ENCODE peak calls at places on chromosomes 13 and 19, in four cellular contexts. K, C, O and X are unnamed samples. For H3K4me1, the result is how much of the 10 kb centered on the place peaks cover.

GRCh38 chr19:52190679-52191293 is 934 bp downstream of the PPP2R1A start:
- ATAC-seq in O (peak), K (no peak), C (no peak), X (no peak)

GRCh38 chr19:17985037-17985818 is 18.3 kb downstream of the KCNN1 start:
- ATAC-seq in C (no peak), K (peak), O (no peak), X (no peak)

GRCh38 chr19:12797141-12797587 is 4.4 kb downstream of the PRDX2 start:
- ATAC-seq in K (no peak), O (no peak), C (no peak), X (no peak)

GRCh38 chr13:28641600-28641926 is 17.4 kb upstream of the POMP start:
- ATAC-seq in K (no peak), O (peak), C (peak), X (no peak)

GRCh38 chr19:2561895-2562294 is 86.0 kb downstream of the GADD45B start:
- ATAC-seq in K (no peak), O (peak), C (peak), X (no peak)

GRCh38 chr19:38686530-38686888 is 39.1 kb downstream of the ACTN4 start:
- ATAC-seq in C (peak), K (no peak), O (peak), X (no peak)

GRCh38 chr19:35184884-35185283 is 30.3 kb downstream of the FXYD5 start:
- ATAC-seq in K (no peak), O (no peak), C (no peak), X (no peak)

GRCh38 chr19:17943284-17944221 is 10.7 kb downstream of the CCDC124 start:
- ATAC-seq in K (no peak), C (no peak), O (no peak), X (no peak)

GRCh38 chr19:3145909-3146676 is 10.3 kb downstream of the GNA15 start:
- ATAC-seq in C (no peak), O (peak), K (no peak), X (no peak)

GRCh38 chr13:41401371-41401770 is 56.0 kb upstream of the RGCC start:
- ATAC-seq in O (no peak), K (peak), C (no peak), X (no peak)

GRCh38 chr13:94318418-94318817 is 161.1 kb downstream of the DCT start:
- ATAC-seq in K (no peak), O (no peak), C (no peak), X (no peak)

GRCh38 chr19:29967623-29968022 is 25.6 kb downstream of the URI1 start:
- ATAC-seq in K (no peak), O (peak), C (no peak), X (no peak)

GRCh38 chr13:79194727-79195126 is 211.3 kb downstream of the RBM26 start:
- ATAC-seq in O (peak), C (no peak), K (no peak), X (no peak)

GRCh38 chr19:35868172-35868822 is at the start of gene APLP1:
- ATAC-seq in K (peak), C (peak), O (peak), X (peak)

GRCh38 chr19:16741084-16741483 is 21.4 kb downstream of the NWD1 start:
- ATAC-seq in K (no peak), O (no peak), C (no peak), X (no peak)

GRCh38 chr19:15280915-15281683 is 48.9 kb upstream of the EPHX3 start:
- ATAC-seq in O (no peak), K (no peak), C (peak), X (peak)

GRCh38 chr13:29520671-29521070 is 74.8 kb downstream of the SLC7A1 start:
- ATAC-seq in O (no peak), K (no peak), C (no peak), X (no peak)

GRCh38 chr13:29513002-29513980 is 82.2 kb downstream of the SLC7A1 start:
- ATAC-seq in C (no peak), O (no peak), K (peak), X (no peak)

GRCh38 chr19:17933414-17934129 is 757 bp downstream of the CCDC124 start:
- ATAC-seq in K (no peak), C (peak), O (no peak), X (no peak)

GRCh38 chr19:38735257-38735686 is 9.0 kb downstream of the CAPN12 start:
- ATAC-seq in C (peak), K (peak), O (peak), X (no peak)

GRCh38 chr19:16202320-16203255 is 4.9 kb downstream of the AP1M1 start:
- ATAC-seq in O (peak), C (no peak), K (no peak), X (no peak)

GRCh38 chr19:57813919-57814504 is 701 bp downstream of the ZNF552 start:
- ATAC-seq in K (no peak), C (peak), O (no peak), X (no peak)

GRCh38 chr19:1570836-1571235 is 2.7 kb upstream of the MEX3D start:
- ATAC-seq in K (no peak), O (no peak), C (no peak), X (no peak)

DNA sequence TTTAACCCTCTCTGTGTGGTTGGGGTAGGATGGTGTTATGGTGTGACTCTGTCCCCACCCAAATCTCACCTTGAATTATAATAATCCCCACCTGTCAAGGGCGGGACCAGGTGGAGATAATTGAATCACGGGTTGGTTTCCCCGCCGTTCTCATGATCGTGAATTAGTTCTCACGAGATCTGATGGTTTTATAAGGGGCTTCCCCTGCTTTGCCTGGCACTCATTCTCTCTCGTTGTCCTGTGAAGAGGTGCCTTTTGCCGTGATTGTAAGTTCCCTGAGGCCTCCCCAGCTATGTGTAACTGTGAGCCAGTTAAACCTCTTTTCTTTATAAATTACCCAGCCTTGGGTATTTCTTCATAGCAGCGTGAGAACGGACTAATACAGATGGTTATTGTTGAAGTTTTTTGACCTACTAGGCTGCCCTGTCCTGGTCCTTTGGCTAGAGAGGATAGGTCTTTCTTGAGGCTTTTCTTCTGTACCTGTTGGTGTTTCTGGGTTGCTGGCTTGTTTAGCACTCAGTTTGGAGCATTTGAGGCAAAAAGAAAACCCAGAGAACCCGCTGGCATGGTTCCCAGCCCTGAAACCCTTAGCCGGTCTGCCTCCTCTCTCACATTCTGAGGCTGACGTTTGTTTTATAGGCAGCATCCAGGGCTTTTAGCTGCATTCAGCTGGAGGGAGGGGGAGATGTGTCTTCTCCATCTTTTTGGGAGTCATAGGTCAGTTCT is 69.0 kb downstream of the ARHGEF7 start:
- ATAC-seq in C (no peak), K (no peak), O (peak), X (no peak)
- H3K4me3 ChIP-seq in C (no peak), K (no peak), O (peak), X (no peak)

GRCh38 chr19:19406878-19407639 is 1.6 kb downstream of the GATAD2A start:
- ATAC-seq in K (peak), O (peak), C (peak), X (no peak)

GRCh38 chr19:19405919-19406877 is 723 bp downstream of the GATAD2A start:
- ATAC-seq in C (peak), K (peak), O (peak), X (peak)

GRCh38 chr19:19402656-19403372 is 2.7 kb upstream of the GATAD2A start:
- ATAC-seq in O (no peak), C (no peak), K (no peak), X (no peak)

GRCh38 chr19:19403373-19403901 is 2.0 kb upstream of the GATAD2A start:
- ATAC-seq in K (peak), C (no peak), O (no peak), X (no peak)

DNA sequence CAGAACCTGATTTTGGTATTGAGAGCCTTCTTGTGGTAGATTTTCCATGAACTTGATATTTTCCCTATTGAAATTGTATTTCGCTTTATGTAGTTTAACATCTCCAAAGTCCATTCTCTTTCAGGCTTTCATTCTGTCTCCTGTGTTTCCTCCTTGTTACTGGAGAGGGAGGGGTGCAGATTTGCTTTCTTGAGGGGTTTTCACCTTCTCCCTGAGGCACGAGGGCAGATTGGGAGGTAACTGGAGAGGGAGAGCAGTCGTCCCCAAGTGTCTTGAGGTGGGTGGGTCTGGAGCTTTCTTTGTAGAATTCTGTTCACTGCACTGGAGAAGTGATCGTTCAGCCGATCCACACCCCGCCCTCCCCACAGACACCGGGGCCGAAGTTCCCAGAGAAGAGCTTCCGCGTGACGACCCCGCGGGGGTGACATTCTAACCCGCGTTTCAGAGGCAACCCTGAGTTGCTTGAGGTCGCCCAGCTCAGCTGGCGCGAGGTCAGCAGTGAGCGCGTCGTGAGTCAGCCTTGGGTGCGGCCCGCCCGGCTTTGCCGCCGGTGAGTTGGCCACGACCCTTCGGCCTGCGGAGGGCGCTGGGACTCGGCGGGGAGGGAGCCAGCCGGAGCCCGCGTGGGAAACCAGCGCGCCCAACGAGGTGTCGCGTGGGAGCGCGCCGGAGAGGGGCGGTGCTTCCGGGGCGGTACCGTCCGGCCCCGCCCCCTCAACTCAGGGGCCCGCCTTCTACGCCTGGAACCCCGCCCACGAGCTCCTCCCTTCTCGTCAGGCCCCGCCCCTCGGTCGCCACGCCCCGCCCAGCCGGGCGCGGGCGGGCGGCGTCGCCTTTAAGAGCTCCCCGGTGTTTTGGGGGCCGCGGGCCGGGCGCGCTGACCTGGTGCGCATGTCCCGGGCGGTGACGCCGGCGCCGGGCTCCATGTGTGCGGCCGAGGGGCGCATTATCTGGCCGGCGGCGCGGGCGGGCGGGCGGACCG is at the start of gene GATAD2A:
- ATAC-seq in K (peak), O (peak), C (peak), X (peak)
- H3K4me1 ChIP-seq in K (half or more), O (under half), C (half or more), X (half or more)

DNA sequence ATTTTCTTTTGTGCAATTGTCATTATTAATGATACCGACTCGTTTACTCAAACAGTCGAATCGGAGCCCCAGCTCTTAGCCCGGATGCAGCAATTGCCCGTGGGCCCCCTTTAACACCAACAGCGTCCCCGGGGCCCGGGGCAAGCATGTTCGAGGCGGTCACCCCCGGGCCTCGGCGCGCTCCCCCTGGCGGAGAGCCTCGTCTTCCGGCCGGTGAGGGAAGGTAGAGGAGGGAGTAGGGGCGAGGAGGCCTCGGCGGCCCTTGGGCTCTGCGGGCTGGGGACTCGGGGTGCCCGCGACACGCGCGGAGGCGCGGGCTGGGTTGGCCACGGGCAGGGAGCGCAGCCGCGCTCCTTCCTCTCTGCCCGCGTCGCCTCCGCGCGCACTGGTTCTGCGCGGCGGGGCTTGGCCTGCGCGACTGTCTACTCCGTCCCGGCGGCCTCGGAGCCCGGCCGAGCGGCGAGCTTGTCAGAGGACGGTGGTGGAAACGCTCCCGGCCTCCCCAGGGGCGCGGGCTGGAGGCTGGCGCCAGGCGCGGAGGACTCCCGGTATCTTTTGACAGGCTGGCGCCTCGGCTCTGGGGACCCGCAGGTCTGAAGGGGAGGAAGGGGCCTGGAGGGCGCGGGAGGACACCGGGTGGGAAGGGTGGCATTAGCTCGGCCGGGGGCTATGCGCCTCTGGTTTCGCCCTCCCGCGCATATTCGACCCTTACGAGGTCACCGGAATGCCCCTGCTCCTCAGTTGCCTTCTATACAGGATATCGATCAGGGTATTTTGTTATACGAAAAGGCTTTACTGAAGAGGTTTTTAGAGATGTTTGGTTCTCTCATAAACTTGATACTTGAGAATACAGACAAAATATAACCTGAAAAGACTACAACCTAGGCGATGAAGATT is 1.5 kb downstream of the BIVM start:
- ATAC-seq in C (peak), O (peak), K (peak), X (peak)
- TF ChIP-seq POLR2AphosphoS5 in C (peak), O (peak), K (peak), X (peak)

DNA sequence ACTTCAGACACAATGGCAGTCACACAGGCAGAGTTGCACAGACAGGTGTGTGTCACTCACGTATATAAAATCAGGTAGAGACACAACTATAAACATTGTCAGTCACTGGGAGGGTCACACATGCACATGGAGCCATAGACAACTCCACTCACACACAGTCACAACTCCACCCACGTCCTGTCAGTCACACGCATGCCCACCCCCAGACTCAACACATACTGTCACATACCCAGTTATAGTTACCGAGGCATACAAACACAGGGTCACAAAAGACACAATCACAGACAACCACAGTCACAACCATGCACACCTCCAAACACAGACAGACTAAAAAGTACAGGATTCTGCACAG is 1.5 kb downstream of the NUMBL start:
- ATAC-seq in O (no peak), K (no peak), C (no peak), X (no peak)
- H3K4me3 ChIP-seq in O (no peak), K (peak), C (no peak), X (peak)

GRCh38 chr13:110266431-110266809 is 40.5 kb downstream of the COL4A1 start:
- ATAC-seq in K (no peak), C (no peak), O (no peak), X (no peak)

GRCh38 chr13:110263906-110264305 is 43.1 kb downstream of the COL4A1 start:
- ATAC-seq in O (no peak), K (no peak), C (no peak), X (peak)

GRCh38 chr13:110265341-110265681 is 41.6 kb downstream of the COL4A1 start:
- ATAC-seq in C (no peak), K (no peak), O (no peak), X (no peak)

GRCh38 chr13:110265682-110266430 is 41.1 kb downstream of the COL4A1 start:
- ATAC-seq in C (no peak), O (no peak), K (no peak), X (peak)

GRCh38 chr13:110264685-110265275 is 42.2 kb downstream of the COL4A1 start:
- ATAC-seq in K (no peak), O (no peak), C (no peak), X (no peak)
- H3K4me1 ChIP-seq in K (under half), O (under half), C (under half), X (under half)

DNA sequence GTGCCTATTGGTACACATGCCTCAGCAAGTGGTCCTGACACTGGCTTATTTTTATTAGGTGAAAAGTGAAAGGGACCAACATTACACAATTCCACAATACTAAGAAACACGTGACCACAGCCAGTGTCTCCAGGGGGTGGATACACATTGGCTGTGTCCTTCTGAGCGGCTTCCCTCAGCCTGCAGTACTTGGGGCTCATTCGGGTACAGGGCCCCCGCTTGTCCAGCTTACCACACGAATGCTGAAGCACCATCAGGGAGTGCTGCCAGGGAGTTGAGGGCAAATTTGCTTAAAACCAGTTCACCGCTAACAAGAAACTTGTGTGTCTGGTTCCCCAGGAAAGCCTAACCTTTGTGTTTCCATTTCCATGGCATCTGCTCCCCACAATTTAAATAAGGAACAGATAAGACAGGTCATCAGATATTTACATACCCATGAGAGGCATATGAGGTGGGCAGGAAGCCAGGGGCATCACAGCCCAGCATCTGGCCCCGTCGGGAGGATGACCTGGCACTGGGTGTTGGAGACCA is 23.3 kb downstream of the PBX4 start:
- ATAC-seq in C (no peak), O (no peak), K (no peak), X (peak)
- TF ChIP-seq POLR2AphosphoS5 in C (no peak), O (no peak), K (no peak), X (no peak)

GRCh38 chr19:10975374-10976036 is 14.7 kb downstream of the SMARCA4 start:
- ATAC-seq in C (no peak), O (no peak), K (no peak), X (peak)

GRCh38 chr19:10979950-10980349 is 19.1 kb downstream of the SMARCA4 start:
- ATAC-seq in C (no peak), K (no peak), O (peak), X (peak)

GRCh38 chr19:10977773-10978155 is 16.9 kb downstream of the SMARCA4 start:
- ATAC-seq in O (no peak), C (peak), K (no peak), X (no peak)

GRCh38 chr19:10971107-10971715 is 10.4 kb downstream of the SMARCA4 start:
- ATAC-seq in C (no peak), K (no peak), O (no peak), X (no peak)

GRCh38 chr19:10976200-10976892 is 15.5 kb downstream of the SMARCA4 start:
- ATAC-seq in C (peak), O (no peak), K (no peak), X (peak)
- H3K4me3 ChIP-seq in C (no peak), O (no peak), K (no peak), X (peak)

GRCh38 chr19:33186431-33186830 is 7.7 kb upstream of the LRP3 start:
- ATAC-seq in K (no peak), C (no peak), O (no peak), X (no peak)
- H3K4me1 ChIP-seq in K (under half), C (under half), O (under half), X (under half)

GRCh38 chr13:98509271-98510155 is 67.4 kb downstream of the STK24 start:
- ATAC-seq in O (peak), K (peak), C (no peak), X (peak)

GRCh38 chr13:98506343-98507059 is 70.4 kb downstream of the STK24 start:
- ATAC-seq in C (peak), O (no peak), K (no peak), X (no peak)

GRCh38 chr13:98504371-98504963 is 72.4 kb downstream of the STK24 start:
- ATAC-seq in O (peak), C (no peak), K (no peak), X (no peak)

GRCh38 chr13:98508280-98509074 is 68.4 kb downstream of the STK24 start:
- ATAC-seq in K (peak), O (no peak), C (no peak), X (no peak)

GRCh38 chr13:98507060-98507797 is 69.7 kb downstream of the STK24 start:
- ATAC-seq in O (no peak), K (no peak), C (peak), X (peak)
- TF ChIP-seq POLR2AphosphoS5 in O (no peak), K (peak), C (no peak), X (no peak)

GRCh38 chr19:44985445-44985844 is 15.8 kb upstream of the RELB start:
- ATAC-seq in O (no peak), K (no peak), C (no peak), X (no peak)

GRCh38 chr19:44986389-44986788 is 14.9 kb upstream of the RELB start:
- ATAC-seq in O (no peak), C (no peak), K (no peak), X (no peak)

GRCh38 chr19:44988896-44989563 is 12.2 kb upstream of the RELB start:
- ATAC-seq in K (peak), C (peak), O (peak), X (peak)

GRCh38 chr19:44984005-44984404 is 17.3 kb upstream of the RELB start:
- ATAC-seq in C (no peak), K (no peak), O (no peak), X (no peak)

GRCh38 chr19:44987148-44987675 is 14.1 kb upstream of the RELB start:
- ATAC-seq in K (no peak), C (no peak), O (no peak), X (no peak)
- H3K4me3 ChIP-seq in K (no peak), C (no peak), O (no peak), X (no peak)